ENCODE peak calls at places on chromosomes 12 and 14, in four cellular contexts. O is GM12865; J is stimulated activated CD4-positive, alpha-beta T cell treated with anti-CD3 and anti-CD28 coated beads, Interleukin-2, amount 100 ng/mL, for 48 hours; U is RWPE1. I is an unnamed sample.

GRCh38 chr14:69045857-69046351 is 66.8 kb upstream of the ACTN1 start:
- DNase-seq in O (no peak), J (no peak), U (no peak), I (no peak)

GRCh38 chr14:22427771-22428228 is 161.2 kb downstream of the DAD1 start:
- DNase-seq in J (no peak), U (peak), O (no peak), I (no peak)

GRCh38 chr14:105748204-105748578 is 221.8 kb downstream of the TMEM121 start:
- DNase-seq in J (no peak), O (no peak), U (peak), I (no peak)

GRCh38 chr12:4858385-4858784 is 51.3 kb upstream of the KCNA1 start:
- DNase-seq in U (no peak), J (no peak), O (peak), I (peak)

GRCh38 chr12:130656411-130656810 is 59.7 kb downstream of the RIMBP2 start:
- DNase-seq in O (no peak), U (no peak), J (no peak), I (no peak)

GRCh38 chr12:111434680-111435338 is 29.1 kb downstream of the SH2B3 start:
- DNase-seq in U (no peak), O (peak), J (peak), I (no peak)

GRCh38 chr14:60327447-60328331 is 78.7 kb downstream of the PPM1A start:
- DNase-seq in U (no peak), J (peak), O (peak), I (peak)

GRCh38 chr12:27772328-27773049 is 7.5 kb upstream of the KLHL42 start:
- DNase-seq in U (peak), O (no peak), J (no peak), I (no peak)

GRCh38 chr14:34548472-34548981 is 9.0 kb upstream of the EAPP start:
- DNase-seq in U (no peak), J (no peak), O (no peak), I (no peak)

GRCh38 chr12:45660330-45660729 is 69.2 kb upstream of the ARID2 start:
- DNase-seq in J (no peak), U (peak), O (no peak), I (no peak)

GRCh38 chr14:90140298-90140955 is 78.6 kb downstream of the KCNK13 start:
- DNase-seq in J (no peak), U (peak), O (no peak), I (no peak)

GRCh38 chr14:73237219-73237785 is at the start of gene PAPLN:
- DNase-seq in J (no peak), U (peak), O (no peak), I (no peak)